ENCODE peak calls at places on chromosomes 3 and 15, in ten cellular contexts. One of them, this sample, is unnamed.
A peak's percentile ranks its signal among the peaks of the same experiment; 100 is the strongest.

GRCh38 chr3:58164199-58164879 is 46.4 kb downstream of the DNASE1L3 start:
- DNase-seq in psoas muscle: no peak
- DNase-seq in CD4-positive, alpha-beta T cell: no peak
- DNase-seq in astrocyte: peak; percentile 75
- DNase-seq in heart left ventricle: peak; percentile 91
- DNase-seq in AG10803: peak; percentile 21
- DNase-seq in kidney: peak; percentile 93
- DNase-seq in right atrium auricular region: no peak
- DNase-seq in cardiac muscle cell: no peak
- DNase-seq in OCI-LY7: no peak
- DNase-seq in this sample: no peak

GRCh38 chr3:67685499-67685898 is 31.1 kb upstream of the SUCLG2 start:
- DNase-seq in heart left ventricle: no peak
- DNase-seq in psoas muscle: no peak
- DNase-seq in CD4-positive, alpha-beta T cell: no peak
- DNase-seq in cardiac muscle cell: no peak
- DNase-seq in astrocyte: no peak
- DNase-seq in right atrium auricular region: no peak
- DNase-seq in AG10803: no peak
- DNase-seq in kidney: no peak
- DNase-seq in OCI-LY7: peak; percentile 88
- DNase-seq in this sample: no peak

GRCh38 chr3:104878395-104878794 is 488.3 kb upstream of the ALCAM start:
- DNase-seq in astrocyte: peak; percentile 57
- DNase-seq in OCI-LY7: no peak
- DNase-seq in CD4-positive, alpha-beta T cell: no peak
- DNase-seq in right atrium auricular region: no peak
- DNase-seq in heart left ventricle: no peak
- DNase-seq in kidney: no peak
- DNase-seq in psoas muscle: no peak
- DNase-seq in cardiac muscle cell: no peak
- DNase-seq in AG10803: peak; percentile 19
- DNase-seq in this sample: no peak

GRCh38 chr3:53142986-53143385 is 12.8 kb upstream of the RFT1 start:
- DNase-seq in heart left ventricle: peak; percentile 37
- DNase-seq in OCI-LY7: no peak
- DNase-seq in kidney: no peak
- DNase-seq in psoas muscle: no peak
- DNase-seq in AG10803: no peak
- DNase-seq in right atrium auricular region: no peak
- DNase-seq in astrocyte: no peak
- DNase-seq in CD4-positive, alpha-beta T cell: no peak
- DNase-seq in cardiac muscle cell: no peak
- DNase-seq in this sample: no peak

GRCh38 chr3:178334239-178334638 is 202.0 kb upstream of the KCNMB2 start:
- DNase-seq in CD4-positive, alpha-beta T cell: no peak
- DNase-seq in heart left ventricle: no peak
- DNase-seq in kidney: peak; percentile 12
- DNase-seq in right atrium auricular region: no peak
- DNase-seq in OCI-LY7: no peak
- DNase-seq in cardiac muscle cell: no peak
- DNase-seq in astrocyte: no peak
- DNase-seq in psoas muscle: no peak
- DNase-seq in AG10803: no peak
- DNase-seq in this sample: no peak

GRCh38 chr15:79970921-79971434 is at the start of gene BCL2A1:
- DNase-seq in right atrium auricular region: peak; percentile 59
- DNase-seq in cardiac muscle cell: no peak
- DNase-seq in heart left ventricle: no peak
- DNase-seq in psoas muscle: no peak
- DNase-seq in astrocyte: peak; percentile 93
- DNase-seq in AG10803: peak; percentile 83
- DNase-seq in CD4-positive, alpha-beta T cell: peak; percentile 31
- DNase-seq in OCI-LY7: peak; percentile 51
- DNase-seq in kidney: no peak
- DNase-seq in this sample: no peak

GRCh38 chr3:132874701-132875100 is 152.5 kb upstream of the NPHP3 start:
- DNase-seq in OCI-LY7: no peak
- DNase-seq in psoas muscle: no peak
- DNase-seq in AG10803: no peak
- DNase-seq in cardiac muscle cell: no peak
- DNase-seq in CD4-positive, alpha-beta T cell: no peak
- DNase-seq in astrocyte: no peak
- DNase-seq in heart left ventricle: no peak
- DNase-seq in right atrium auricular region: no peak
- DNase-seq in kidney: no peak
- DNase-seq in this sample: no peak

GRCh38 chr15:65209701-65210643 is 1.3 kb downstream of the CILP start:
- DNase-seq in AG10803: peak; percentile 45
- DNase-seq in psoas muscle: no peak
- DNase-seq in kidney: peak; percentile 79
- DNase-seq in cardiac muscle cell: no peak
- DNase-seq in heart left ventricle: peak; percentile 44
- DNase-seq in CD4-positive, alpha-beta T cell: no peak
- DNase-seq in OCI-LY7: no peak
- DNase-seq in astrocyte: no peak
- DNase-seq in right atrium auricular region: no peak
- DNase-seq in this sample: no peak

GRCh38 chr3:69558912-69559311 is 173.0 kb upstream of the FRMD4B start:
- DNase-seq in astrocyte: no peak
- DNase-seq in AG10803: peak; percentile 25
- DNase-seq in heart left ventricle: peak; percentile 61
- DNase-seq in OCI-LY7: no peak
- DNase-seq in right atrium auricular region: peak; percentile 84
- DNase-seq in kidney: no peak
- DNase-seq in psoas muscle: no peak
- DNase-seq in CD4-positive, alpha-beta T cell: no peak
- DNase-seq in cardiac muscle cell: no peak
- DNase-seq in this sample: no peak

GRCh38 chr3:81395739-81396138 is 365.7 kb downstream of the GBE1 start:
- DNase-seq in cardiac muscle cell: peak; percentile 40
- DNase-seq in heart left ventricle: no peak
- DNase-seq in psoas muscle: no peak
- DNase-seq in astrocyte: no peak
- DNase-seq in OCI-LY7: no peak
- DNase-seq in right atrium auricular region: no peak
- DNase-seq in CD4-positive, alpha-beta T cell: no peak
- DNase-seq in AG10803: peak; percentile 7
- DNase-seq in kidney: no peak
- DNase-seq in this sample: no peak

GRCh38 chr3:161393803-161394202 is 22.5 kb upstream of the SPTSSB start:
- DNase-seq in AG10803: no peak
- DNase-seq in OCI-LY7: no peak
- DNase-seq in CD4-positive, alpha-beta T cell: no peak
- DNase-seq in heart left ventricle: no peak
- DNase-seq in astrocyte: no peak
- DNase-seq in cardiac muscle cell: no peak
- DNase-seq in right atrium auricular region: no peak
- DNase-seq in psoas muscle: no peak
- DNase-seq in kidney: no peak
- DNase-seq in this sample: no peak

GRCh38 chr15:89999676-90000174 is 1.4 kb upstream of the ZNF710 start:
- DNase-seq in astrocyte: peak; percentile 30
- DNase-seq in right atrium auricular region: no peak
- DNase-seq in OCI-LY7: no peak
- DNase-seq in cardiac muscle cell: no peak
- DNase-seq in psoas muscle: no peak
- DNase-seq in AG10803: peak; percentile 32
- DNase-seq in kidney: no peak
- DNase-seq in heart left ventricle: peak; percentile 34
- DNase-seq in CD4-positive, alpha-beta T cell: no peak
- DNase-seq in this sample: no peak

GRCh38 chr15:33201376-33202189 is 7.1 kb upstream of the FMN1 start:
- DNase-seq in astrocyte: peak; percentile 45
- DNase-seq in right atrium auricular region: peak; percentile 64
- DNase-seq in AG10803: peak; percentile 12
- DNase-seq in kidney: peak; percentile 72
- DNase-seq in OCI-LY7: peak; percentile 50
- DNase-seq in psoas muscle: peak; percentile 68
- DNase-seq in cardiac muscle cell: peak; percentile 19
- DNase-seq in CD4-positive, alpha-beta T cell: peak; percentile 28
- DNase-seq in heart left ventricle: peak; percentile 31
- DNase-seq in this sample: no peak

DNA sequence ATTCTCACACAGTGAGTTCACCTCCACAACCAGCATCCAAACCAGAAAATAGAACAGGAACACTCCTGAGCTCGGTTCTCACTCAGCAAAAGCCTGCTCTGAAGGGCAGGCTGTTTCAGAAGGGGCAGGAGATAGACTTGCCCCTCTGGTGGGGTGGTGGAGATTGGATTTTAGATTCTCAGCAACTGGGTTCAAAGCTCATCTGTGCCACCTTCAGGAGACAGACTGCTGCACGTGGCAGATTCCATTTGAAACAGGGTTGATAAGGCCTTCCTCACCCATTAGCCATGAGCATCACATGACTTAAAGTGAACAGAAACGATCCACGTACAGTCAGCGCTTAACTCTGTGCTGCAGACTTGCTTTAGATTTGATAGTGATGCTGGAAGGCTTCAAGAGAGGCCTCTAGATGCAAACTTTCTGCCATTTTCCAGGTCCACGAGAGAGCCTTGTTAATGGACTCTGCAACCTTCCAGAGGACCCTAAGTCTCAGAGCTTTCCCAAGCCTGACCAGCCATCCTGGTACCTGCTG is 35.0 kb upstream of the MGLL start:
- DNase-seq in heart left ventricle: no peak
- DNase-seq in psoas muscle: no peak
- DNase-seq in astrocyte: no peak
- DNase-seq in cardiac muscle cell: no peak
- DNase-seq in OCI-LY7: peak; percentile 29
- DNase-seq in kidney: no peak
- DNase-seq in right atrium auricular region: no peak
- DNase-seq in CD4-positive, alpha-beta T cell: no peak
- DNase-seq in AG10803: peak; percentile 13
- DNase-seq in this sample: peak; percentile 36
- TF ChIP-seq CTCF in heart left ventricle: no peak
- TF ChIP-seq CTCF in psoas muscle: no peak
- TF ChIP-seq CTCF in astrocyte: peak; percentile 5
- TF ChIP-seq CTCF in cardiac muscle cell: no peak
- TF ChIP-seq CTCF in OCI-LY7: peak; percentile 43
- TF ChIP-seq CTCF in kidney: no peak
- TF ChIP-seq CTCF in right atrium auricular region: no peak
- TF ChIP-seq CTCF in CD4-positive, alpha-beta T cell: no peak
- TF ChIP-seq CTCF in AG10803: peak; percentile 38
- TF ChIP-seq CTCF in this sample: peak; percentile 31

DNA sequence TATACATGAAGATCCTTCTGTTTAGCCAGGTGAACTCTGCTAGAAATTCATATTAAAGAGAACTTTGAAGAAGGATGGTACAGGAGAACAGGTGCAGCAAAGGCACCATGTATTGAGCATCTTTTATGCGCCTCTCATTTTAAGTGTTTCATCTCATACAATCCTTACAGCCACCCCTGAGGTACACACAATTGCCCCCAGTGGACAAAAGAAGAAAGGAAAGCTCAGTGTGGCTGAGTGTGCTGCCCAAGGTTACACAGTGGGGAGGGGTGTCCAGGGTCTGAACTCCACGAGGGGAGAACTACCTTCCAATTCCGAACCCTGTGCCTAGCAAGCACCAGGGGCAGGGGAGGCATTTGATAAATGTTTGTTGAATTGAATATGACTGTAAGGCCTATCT is 98.6 kb downstream of the MECOM start:
- DNase-seq in CD4-positive, alpha-beta T cell: no peak
- DNase-seq in cardiac muscle cell: no peak
- DNase-seq in astrocyte: no peak
- DNase-seq in right atrium auricular region: no peak
- DNase-seq in kidney: no peak
- DNase-seq in AG10803: no peak
- DNase-seq in psoas muscle: no peak
- DNase-seq in heart left ventricle: no peak
- DNase-seq in OCI-LY7: peak; percentile 5
- DNase-seq in this sample: no peak
- TF ChIP-seq CTCF in CD4-positive, alpha-beta T cell: no peak
- TF ChIP-seq CTCF in cardiac muscle cell: peak; percentile 27
- TF ChIP-seq CTCF in astrocyte: no peak
- TF ChIP-seq CTCF in right atrium auricular region: no peak
- TF ChIP-seq CTCF in kidney: no peak
- TF ChIP-seq CTCF in AG10803: no peak
- TF ChIP-seq CTCF in psoas muscle: no peak
- TF ChIP-seq CTCF in heart left ventricle: no peak
- TF ChIP-seq CTCF in OCI-LY7: peak; percentile 60
- TF ChIP-seq CTCF in this sample: peak; percentile 16

DNA sequence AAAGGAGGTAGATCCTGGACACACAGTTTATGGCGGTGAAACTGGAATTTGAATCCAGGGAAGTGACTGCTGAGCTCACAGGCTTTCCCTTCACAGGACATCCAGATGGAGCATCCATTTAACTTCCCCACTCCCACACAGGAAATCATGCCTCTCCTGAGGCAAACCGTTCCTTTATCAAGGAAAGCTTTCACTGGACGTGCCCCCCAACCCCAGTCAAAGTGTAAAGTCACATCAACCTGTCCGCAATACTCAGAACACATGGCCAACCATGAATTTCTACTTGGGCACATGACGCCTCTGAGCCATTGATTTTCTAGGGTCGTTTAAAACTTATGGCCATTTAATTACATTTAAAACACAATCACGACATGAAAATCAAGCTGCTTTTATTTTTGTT is 2.9 kb downstream of the PCOLCE2 start:
- DNase-seq in right atrium auricular region: no peak
- DNase-seq in AG10803: no peak
- DNase-seq in astrocyte: no peak
- DNase-seq in kidney: no peak
- DNase-seq in psoas muscle: no peak
- DNase-seq in cardiac muscle cell: no peak
- DNase-seq in OCI-LY7: no peak
- DNase-seq in heart left ventricle: no peak
- DNase-seq in CD4-positive, alpha-beta T cell: no peak
- DNase-seq in this sample: no peak
- TF ChIP-seq CTCF in right atrium auricular region: no peak
- TF ChIP-seq CTCF in AG10803: no peak
- TF ChIP-seq CTCF in astrocyte: no peak
- TF ChIP-seq CTCF in kidney: no peak
- TF ChIP-seq CTCF in psoas muscle: no peak
- TF ChIP-seq CTCF in cardiac muscle cell: no peak
- TF ChIP-seq CTCF in OCI-LY7: no peak
- TF ChIP-seq CTCF in heart left ventricle: no peak
- TF ChIP-seq CTCF in CD4-positive, alpha-beta T cell: no peak
- TF ChIP-seq CTCF in this sample: no peak

DNA sequence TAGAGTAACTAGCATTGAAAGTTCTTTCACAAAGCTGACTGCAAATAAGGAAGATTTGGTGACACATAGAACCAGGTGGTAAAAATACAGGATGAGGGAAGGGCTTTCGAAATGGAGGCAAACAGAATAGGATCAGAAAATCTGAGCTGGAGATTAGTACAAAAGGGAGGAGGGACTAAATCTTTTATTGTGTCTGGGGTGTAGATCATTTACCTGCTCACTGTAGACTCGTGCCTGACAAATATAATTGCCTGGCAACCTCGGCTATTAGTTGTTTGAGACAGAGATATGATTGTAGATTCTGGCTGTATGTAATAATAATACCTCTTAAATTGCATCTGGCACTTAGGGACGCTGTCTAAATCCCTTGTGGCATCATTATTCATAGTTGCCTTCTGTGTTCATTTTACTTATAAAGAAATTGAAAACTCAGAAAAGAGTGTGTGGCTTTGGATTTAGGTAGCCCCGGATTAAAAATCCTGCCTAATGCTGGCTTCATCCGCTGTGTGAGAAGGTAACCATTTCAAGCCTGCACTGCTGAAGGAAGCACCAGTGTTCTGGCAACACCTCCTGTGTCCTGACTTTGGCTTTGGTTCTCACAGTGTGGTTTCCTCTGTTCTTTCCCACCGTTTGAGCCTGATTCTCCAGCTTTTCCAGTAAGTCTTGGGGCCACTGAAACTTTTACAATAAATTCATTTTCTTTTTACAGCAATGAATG is 25.0 kb upstream of the GPR160 start:
- DNase-seq in OCI-LY7: no peak
- DNase-seq in cardiac muscle cell: no peak
- DNase-seq in kidney: no peak
- DNase-seq in heart left ventricle: no peak
- DNase-seq in astrocyte: no peak
- DNase-seq in psoas muscle: no peak
- DNase-seq in CD4-positive, alpha-beta T cell: no peak
- DNase-seq in right atrium auricular region: no peak
- DNase-seq in AG10803: no peak
- DNase-seq in this sample: no peak
- TF ChIP-seq CTCF in OCI-LY7: no peak
- TF ChIP-seq CTCF in cardiac muscle cell: no peak
- TF ChIP-seq CTCF in kidney: no peak
- TF ChIP-seq CTCF in heart left ventricle: no peak
- TF ChIP-seq CTCF in astrocyte: no peak
- TF ChIP-seq CTCF in psoas muscle: no peak
- TF ChIP-seq CTCF in CD4-positive, alpha-beta T cell: no peak
- TF ChIP-seq CTCF in right atrium auricular region: no peak
- TF ChIP-seq CTCF in AG10803: no peak
- TF ChIP-seq CTCF in this sample: no peak

This sample was measured in osteocyte.